ENCODE peak calls at places on chromosome 15, in five cellular contexts. V is posterior vena cava, Q is upper lobe of right lung, H is GM18507, O is T follicular helper cell. Z is an unnamed sample.
A peak's percentile ranks its signal among the peaks of the same experiment; 100 is the strongest.

GRCh38 chr15:35678774-35679173 is 132.8 kb upstream of the DPH6 start:
- DNase-seq in V (no peak), Q (no peak), H (no peak), O (no peak), Z (no peak)

GRCh38 chr15:31254431-31255175 is 72.0 kb upstream of the KLF13 start:
- DNase-seq in V (peak; percentile 40), Q (peak; percentile 26), H (no peak), O (no peak), Z (no peak)

GRCh38 chr15:39502616-39503195 is 78.2 kb upstream of the THBS1 start:
- DNase-seq in V (no peak), Q (no peak), H (no peak), O (no peak), Z (no peak)

GRCh38 chr15:58694641-58695398 is 54.7 kb downstream of the ADAM10 start:
- DNase-seq in V (no peak), Q (no peak), H (no peak), O (no peak), Z (no peak)

GRCh38 chr15:100183921-100184480 is 157.8 kb downstream of the ADAMTS17 start:
- DNase-seq in V (peak; percentile 43), Q (no peak), H (no peak), O (no peak), Z (no peak)

GRCh38 chr15:76056931-76057330 is 2.9 kb upstream of the TMEM266 start:
- DNase-seq in V (no peak), Q (no peak), H (no peak), O (no peak), Z (no peak)

GRCh38 chr15:58748040-58748786 is 1.3 kb downstream of the ADAM10 start:
- DNase-seq in V (no peak), Q (no peak), H (no peak), O (peak; percentile 9), Z (no peak)

GRCh38 chr15:52095597-52096262 is 16.8 kb downstream of the BCL2L10 start:
- DNase-seq in V (no peak), Q (no peak), H (no peak), O (no peak), Z (no peak)

GRCh38 chr15:51302480-51302879 is 35.9 kb downstream of the CYP19A1 start:
- DNase-seq in V (no peak), Q (no peak), H (no peak), O (no peak), Z (no peak)

GRCh38 chr15:53323197-53323596 is 436.3 kb downstream of the WDR72 start:
- DNase-seq in V (no peak), Q (no peak), H (no peak), O (no peak), Z (no peak)

GRCh38 chr15:51367322-51367976 is 26.0 kb downstream of the GLDN start:
- DNase-seq in V (no peak), Q (no peak), H (no peak), O (no peak), Z (no peak)

GRCh38 chr15:79967331-79968182 is 3.4 kb downstream of the BCL2A1 start:
- DNase-seq in V (no peak), Q (no peak), H (no peak), O (no peak), Z (no peak)

GRCh38 chr15:79721256-79721655 is 175.6 kb downstream of the MTHFS start:
- DNase-seq in V (no peak), Q (no peak), H (no peak), O (no peak), Z (no peak)

GRCh38 chr15:41855121-41855941 is 16.7 kb downstream of the PLA2G4B start:
- DNase-seq in V (no peak), Q (no peak), H (no peak), O (no peak), Z (no peak)

GRCh38 chr15:63023351-63023945 is 19.1 kb upstream of the TPM1 start:
- DNase-seq in V (no peak), Q (no peak), H (no peak), O (no peak), Z (no peak)